ENCODE peak calls at places on chromosomes 2 and 18, in four cellular contexts. M is upper lobe of left lung, P is K562, O is HepG2. I is an unnamed sample.

GRCh38 chr2:7704296-7704865 is 787.2 kb downstream of the RNF144A start:
- ATAC-seq in M (no peak), P (no peak), O (no peak), I (no peak)

GRCh38 chr2:144619760-144620159 is 99.8 kb upstream of the ZEB2 start:
- ATAC-seq in P (no peak), M (no peak), O (no peak), I (no peak)

GRCh38 chr2:65420712-65421431 is 11.5 kb downstream of the SPRED2 start:
- ATAC-seq in P (peak), M (peak), O (no peak), I (no peak)

GRCh38 chr2:221104391-221104811 is 467.7 kb downstream of the EPHA4 start:
- ATAC-seq in P (no peak), O (peak), M (peak), I (peak)

GRCh38 chr2:84778921-84779320 is 102.0 kb downstream of the TRABD2A start:
- ATAC-seq in M (no peak), P (no peak), O (no peak), I (no peak)

GRCh38 chr18:934518-935123 is 29.9 kb downstream of the ADCYAP1 start:
- ATAC-seq in M (peak), P (no peak), O (no peak), I (no peak)

GRCh38 chr2:239181601-239182471 is 219.0 kb downstream of the HDAC4 start:
- ATAC-seq in P (no peak), O (peak), M (no peak), I (no peak)

GRCh38 chr18:69399253-69399652 is 1.4 kb upstream of the DOK6 start:
- ATAC-seq in P (no peak), M (no peak), O (no peak), I (no peak)

GRCh38 chr2:143559202-143559601 is 430.0 kb downstream of the ARHGAP15 start:
- ATAC-seq in M (no peak), P (no peak), O (no peak), I (no peak)

GRCh38 chr2:138373993-138374408 is 127.6 kb upstream of the SPOPL start:
- ATAC-seq in M (no peak), O (peak), P (peak), I (no peak)

GRCh38 chr2:30425326-30425725 is 21.7 kb upstream of the LCLAT1 start:
- ATAC-seq in P (no peak), M (peak), O (no peak), I (peak)

GRCh38 chr2:41597672-41598071 is 450.1 kb upstream of the PKDCC start:
- ATAC-seq in O (no peak), M (no peak), P (no peak), I (no peak)

GRCh38 chr2:60745761-60746160 is 10.3 kb upstream of the PAPOLG start:
- ATAC-seq in O (peak), M (peak), P (no peak), I (no peak)
- H3K4me3 ChIP-seq in O (no peak), M (no peak), P (no peak), I (no peak)

DNA sequence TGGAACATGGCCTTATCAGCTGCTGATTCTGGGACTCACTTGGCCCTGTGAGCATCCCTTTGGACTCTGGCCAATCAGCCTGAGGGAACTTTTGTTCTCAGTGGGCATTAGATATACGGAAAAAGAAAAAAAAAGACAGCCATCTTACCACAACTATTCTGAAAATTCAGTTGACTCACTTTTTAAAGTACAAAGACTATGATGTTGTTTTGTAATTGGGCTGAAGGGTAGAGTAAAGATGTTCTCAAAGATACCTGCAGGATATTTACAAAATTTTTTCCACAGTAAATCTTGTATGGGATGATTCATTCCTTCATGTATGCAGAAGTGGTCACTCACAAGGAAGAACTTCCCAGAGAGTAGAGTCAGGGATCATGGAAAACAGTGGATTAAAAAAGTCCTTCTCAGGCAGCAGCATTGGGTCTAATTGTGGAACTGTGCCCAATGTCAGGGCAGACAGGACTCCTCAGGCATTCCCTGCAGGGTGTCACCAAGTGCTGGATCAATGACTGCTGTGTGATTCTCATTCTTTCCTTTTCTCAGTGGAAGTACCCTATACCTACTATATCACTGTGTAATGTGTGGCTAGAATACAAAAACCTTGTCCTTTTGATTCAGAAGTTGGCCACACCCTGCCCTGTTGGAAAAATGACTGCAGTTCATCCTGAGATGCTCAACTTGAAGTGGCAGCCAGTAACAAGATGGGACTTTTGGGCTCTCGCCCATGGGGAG is 35.4 kb downstream of the SULT1C4 start:
- ATAC-seq in M (no peak), P (no peak), O (no peak), I (no peak)
- TF ChIP-seq EP300 in M (no peak), P (no peak), O (peak), I (no peak)

DNA sequence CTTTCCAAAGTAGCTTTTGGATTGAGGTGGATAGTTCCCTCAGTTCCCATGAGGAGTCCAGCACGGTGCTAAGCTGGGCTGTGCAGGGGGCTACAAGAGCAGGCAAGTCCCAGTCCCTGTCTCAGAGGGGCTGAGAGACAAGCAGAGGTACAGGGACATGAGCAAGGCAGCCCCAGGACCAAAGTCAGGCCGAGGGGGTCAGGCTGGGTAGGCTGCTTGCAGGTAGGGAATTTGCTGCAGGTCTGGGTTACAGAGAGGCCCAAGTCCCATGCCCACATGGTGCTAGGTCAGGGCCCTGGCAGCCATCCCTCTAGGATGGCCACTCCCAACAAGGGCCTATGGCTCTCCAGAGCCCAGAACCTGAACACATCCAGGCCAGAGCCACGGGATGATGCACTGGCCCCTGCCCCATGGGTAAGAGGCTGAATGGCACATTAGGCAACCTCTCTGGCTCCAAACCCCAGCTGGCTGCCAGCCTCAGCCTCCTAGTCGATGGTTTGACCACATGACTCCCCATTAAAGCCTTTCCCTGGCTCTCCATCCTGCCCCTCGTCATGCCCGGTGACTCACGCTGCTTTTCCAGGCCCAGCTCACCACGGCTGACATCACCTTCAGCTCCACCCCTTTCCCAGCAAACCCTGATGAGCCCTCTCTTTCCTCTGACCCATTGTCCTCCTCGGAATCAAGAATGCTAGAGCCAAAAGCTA is 83.7 kb downstream of the SDC1 start:
- ATAC-seq in O (peak), M (peak), P (no peak), I (peak)
- TF ChIP-seq POLR2AphosphoS5 in O (no peak), M (peak), P (no peak), I (peak)

DNA sequence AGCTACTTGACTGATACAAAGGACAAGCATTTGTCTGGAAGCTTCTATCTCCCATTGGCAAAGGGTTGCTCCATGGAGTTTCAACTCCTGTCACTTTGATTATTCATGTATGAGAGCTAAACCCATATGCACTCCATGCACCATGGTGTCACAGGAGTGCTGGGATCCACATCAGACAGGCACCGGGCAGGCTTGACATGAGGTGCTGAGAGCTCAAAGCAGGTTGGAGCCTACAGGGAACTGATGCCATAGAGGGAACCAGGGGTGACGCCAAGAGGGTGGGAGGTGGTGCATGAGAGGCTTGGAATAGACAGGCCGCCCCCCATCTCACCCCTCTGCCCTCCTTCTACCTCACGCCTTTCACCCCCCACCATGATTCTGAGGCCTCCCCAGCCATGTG is 199.8 kb upstream of the CCDC68 start:
- ATAC-seq in M (no peak), P (no peak), O (no peak), I (no peak)
- H3K4me3 ChIP-seq in M (no peak), P (no peak), O (no peak), I (no peak)

GRCh38 chr2:27707462-27708256 is 44.0 kb downstream of the SLC4A1AP start:
- ATAC-seq in O (no peak), P (no peak), M (peak), I (peak)

GRCh38 chr2:27704342-27704876 is 40.7 kb downstream of the SLC4A1AP start:
- ATAC-seq in M (no peak), P (no peak), O (no peak), I (no peak)

GRCh38 chr2:27703638-27704341 is 40.1 kb downstream of the SLC4A1AP start:
- ATAC-seq in M (peak), O (peak), P (peak), I (peak)

GRCh38 chr2:27708257-27708654 is 44.6 kb downstream of the SLC4A1AP start:
- ATAC-seq in M (no peak), O (peak), P (no peak), I (no peak)

DNA sequence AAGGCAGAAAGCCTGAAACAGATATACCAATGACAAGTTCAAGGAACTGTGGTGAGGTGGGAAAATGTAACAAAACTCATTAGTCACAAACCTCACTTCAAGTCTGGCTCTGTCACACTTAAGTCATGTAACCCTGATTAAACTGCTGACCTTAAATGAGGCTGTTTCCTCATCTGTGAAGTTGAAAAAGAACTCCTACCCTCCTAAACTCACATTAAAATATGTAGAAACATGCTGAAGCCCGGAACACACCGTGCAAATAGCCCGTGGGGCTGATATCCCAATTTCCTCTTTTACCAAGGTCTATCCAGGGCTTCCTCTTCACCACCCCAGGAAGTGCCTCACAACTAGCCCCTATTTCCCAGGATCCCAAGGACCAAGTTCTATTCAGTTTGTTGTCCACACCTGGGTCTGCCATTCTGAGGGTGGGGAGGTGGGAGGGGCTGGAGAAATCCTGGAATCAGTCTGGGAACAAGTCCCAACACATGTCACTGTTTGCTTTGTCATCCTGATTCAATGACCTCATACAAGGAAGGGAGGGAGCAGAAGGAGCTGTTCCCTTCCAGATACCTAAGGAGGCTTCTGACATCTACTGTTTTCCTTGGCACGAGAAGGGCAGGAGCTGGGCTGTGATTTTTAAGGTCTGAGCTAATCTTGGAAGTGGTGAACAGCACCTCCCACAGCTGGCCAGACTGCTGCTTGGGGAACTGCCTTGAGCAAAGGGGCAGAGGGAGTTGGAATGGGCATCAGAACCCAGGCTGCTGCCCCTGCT is 42.3 kb downstream of the SLC4A1AP start:
- ATAC-seq in O (no peak), P (peak), M (peak), I (peak)
- TF ChIP-seq EP300 in O (no peak), P (no peak), M (peak), I (peak)

DNA sequence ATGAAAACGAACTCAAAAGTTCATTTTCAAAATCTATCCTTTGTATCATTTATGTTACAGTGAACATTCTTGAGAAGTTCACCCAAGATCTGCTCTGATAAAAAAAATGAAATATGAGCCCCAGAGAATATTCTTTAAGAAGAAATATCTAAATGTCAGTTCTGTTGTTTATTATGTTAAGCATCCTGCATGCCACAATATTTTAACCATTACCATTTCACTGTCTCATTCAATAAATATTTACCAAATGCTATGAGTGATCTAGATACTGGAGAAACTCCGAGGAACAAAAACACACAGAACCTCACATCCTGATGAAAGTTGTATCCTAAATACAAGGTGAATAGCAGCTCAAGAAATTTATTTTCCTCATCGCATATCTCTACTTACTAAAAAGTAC is 170.2 kb downstream of the ZNF385B start:
- ATAC-seq in O (no peak), M (no peak), P (no peak), I (no peak)
- TF ChIP-seq POLR2AphosphoS5 in O (no peak), M (no peak), P (no peak), I (no peak)

DNA sequence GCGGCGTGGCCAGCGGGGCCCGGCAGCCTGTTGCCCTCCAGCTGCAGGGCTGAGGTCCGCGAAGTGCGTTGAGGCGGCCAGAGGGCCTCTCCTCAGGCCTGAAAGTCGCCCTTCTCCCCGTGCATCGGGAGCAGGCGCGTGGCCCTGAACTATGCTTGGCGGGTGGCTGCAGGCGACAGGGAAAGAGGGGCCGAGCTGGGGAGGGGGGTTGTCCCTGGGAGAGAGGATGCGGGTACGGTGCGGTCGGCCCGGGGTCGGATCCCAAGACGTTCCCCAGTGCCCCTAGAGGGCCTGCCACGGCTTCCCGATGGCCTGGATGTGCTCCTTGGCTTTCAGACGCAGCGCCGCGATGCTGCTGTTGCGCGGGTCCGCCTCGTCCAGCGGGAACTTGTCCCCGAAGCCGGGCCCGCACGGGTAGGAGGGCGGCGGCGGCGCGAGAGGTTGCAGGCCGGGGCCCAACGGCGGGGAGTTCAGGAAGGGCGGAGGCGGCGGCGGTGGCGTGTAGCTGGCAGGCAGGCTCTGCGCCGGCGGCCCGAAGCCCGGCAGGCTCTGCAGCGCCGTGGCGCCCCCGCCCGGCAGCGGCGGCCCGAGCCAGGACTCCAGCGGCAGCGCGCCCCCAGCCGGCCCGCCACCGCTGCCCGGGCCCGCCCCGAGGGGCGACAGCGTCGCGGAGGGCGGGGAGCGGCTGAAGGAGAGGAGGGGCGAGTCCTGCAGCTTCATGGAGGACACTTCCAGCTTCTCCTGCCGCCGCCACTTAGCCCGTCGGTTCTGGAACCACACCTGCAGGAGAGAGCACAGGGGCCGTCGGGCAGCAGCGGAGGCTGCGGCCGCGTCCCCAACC is 4.3 kb downstream of the RAX start:
- ATAC-seq in P (peak), M (peak), O (peak), I (peak)
- H3K4me3 ChIP-seq in P (no peak), M (peak), O (peak), I (peak)

DNA sequence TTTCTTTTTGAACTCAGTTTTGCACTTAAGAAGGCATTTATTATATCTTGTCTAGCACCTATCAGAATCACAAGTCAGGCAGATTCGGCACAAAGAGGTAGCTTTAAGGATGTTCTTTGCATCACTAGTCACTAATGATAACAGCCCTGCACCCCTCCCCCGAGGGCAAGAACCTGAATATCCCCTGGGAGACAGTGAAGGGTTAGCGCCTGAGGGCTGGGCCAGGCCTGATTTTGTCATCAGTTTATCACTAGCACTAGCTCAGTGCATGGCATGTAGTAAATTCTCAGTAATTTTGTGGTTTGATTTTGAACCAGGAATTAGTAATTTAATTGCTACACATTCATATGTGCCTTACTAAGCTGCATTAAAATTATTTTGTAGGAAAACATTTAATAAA is 23.9 kb upstream of the HS6ST1 start:
- ATAC-seq in P (no peak), M (no peak), O (no peak), I (no peak)
- TF ChIP-seq EP300 in P (no peak), M (no peak), O (no peak), I (no peak)

GRCh38 chr2:27798948-27799645 is 27.6 kb downstream of the MRPL33 start:
- ATAC-seq in P (no peak), O (no peak), M (peak), I (peak)
- TF ChIP-seq POLR2AphosphoS5 in P (no peak), O (no peak), M (no peak), I (peak)

GRCh38 chr2:160325413-160325812 is 125.3 kb upstream of the ITGB6 start:
- ATAC-seq in O (no peak), P (no peak), M (no peak), I (no peak)

GRCh38 chr2:160331258-160332025 is 131.4 kb upstream of the ITGB6 start:
- ATAC-seq in P (no peak), O (peak), M (no peak), I (no peak)

GRCh38 chr2:160332318-160332717 is 132.2 kb upstream of the ITGB6 start:
- ATAC-seq in M (peak), P (peak), O (no peak), I (peak)

GRCh38 chr2:160328748-160329147 is 128.7 kb upstream of the ITGB6 start:
- ATAC-seq in O (no peak), P (no peak), M (no peak), I (no peak)

DNA sequence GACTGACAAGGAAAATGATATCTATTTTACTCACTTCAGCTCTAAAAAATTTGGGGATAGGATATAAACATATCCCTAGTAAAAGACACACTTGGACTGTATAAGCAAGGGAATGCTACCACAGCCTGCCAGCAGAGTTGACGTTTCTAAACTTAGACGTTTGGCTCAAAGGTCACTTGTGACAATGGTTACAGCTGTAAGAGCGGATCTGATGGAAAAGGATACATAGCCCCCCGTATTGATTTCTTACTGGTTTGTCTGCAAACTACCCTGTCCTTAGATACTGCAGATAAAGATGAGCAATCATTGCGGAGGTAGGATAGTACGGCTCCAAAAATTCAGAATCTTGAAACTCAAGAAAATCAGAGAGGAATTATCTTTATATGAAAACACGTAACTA is 129.1 kb upstream of the ITGB6 start:
- ATAC-seq in O (peak), M (no peak), P (no peak), I (no peak)
- H3K4me3 ChIP-seq in O (no peak), M (no peak), P (no peak), I (no peak)

I was measured in gastroesophageal sphincter.